ENCODE peak calls at places on chromosome 7, in four cellular contexts. J is PC-3, M is Panc1, G is NCI-H69. W is an unnamed sample.

GRCh38 chr7:25262586-25262985 is 34.3 kb upstream of the NPVF start:
- DNase-seq in J (peak), M (no peak), G (no peak), W (no peak)

GRCh38 chr7:97116308-97116707 is 1.2 kb upstream of the SDHAF3 start:
- DNase-seq in J (no peak), M (no peak), G (no peak), W (no peak)

GRCh38 chr7:131546583-131547111 is 9.8 kb downstream of the PODXL start:
- DNase-seq in J (peak), M (no peak), G (peak), W (no peak)

GRCh38 chr7:98727146-98727709 is 110.1 kb downstream of the NPTX2 start:
- DNase-seq in J (no peak), M (no peak), G (no peak), W (no peak)

GRCh38 chr7:42096681-42097637 is 140.1 kb downstream of the GLI3 start:
- DNase-seq in J (no peak), M (no peak), G (no peak), W (no peak)

GRCh38 chr7:120400806-120401455 is 128.0 kb downstream of the KCND2 start:
- DNase-seq in J (no peak), M (no peak), G (no peak), W (no peak)

GRCh38 chr7:24971333-24972165 is 8.4 kb downstream of the OSBPL3 start:
- DNase-seq in J (peak), M (no peak), G (peak), W (no peak)

GRCh38 chr7:5497158-5498103 is 73.8 kb upstream of the TNRC18 start:
- DNase-seq in J (no peak), M (no peak), G (no peak), W (no peak)

GRCh38 chr7:50369408-50370026 is 65.0 kb downstream of the IKZF1 start:
- DNase-seq in J (peak), M (peak), G (peak), W (no peak)

GRCh38 chr7:116417593-116418345 is 81.8 kb upstream of the CAV2 start:
- DNase-seq in J (no peak), M (no peak), G (no peak), W (no peak)

GRCh38 chr7:7438851-7439250 is 96.8 kb downstream of the COL28A1 start:
- DNase-seq in J (peak), M (peak), G (peak), W (no peak)

GRCh38 chr7:99027841-99028240 is 116.1 kb downstream of the SMURF1 start:
- DNase-seq in J (no peak), M (no peak), G (no peak), W (no peak)